ENCODE peak calls at places on chromosomes 4 and X, in six cellular contexts. R is head of caudate nucleus, S is WTC11, W is memory B cell, N is choroid plexus epithelial cell, P is NCI-H1436. X is an unnamed sample.

GRCh38 chr4:130395871-130396270 is 1299.9 kb downstream of the C4orf33 start:
- DNase-seq in R (no peak), S (no peak), W (no peak), N (peak), P (no peak), X (no peak)

GRCh38 chrX:1190596-1191145 is 21.8 kb downstream of the CRLF2 start:
- DNase-seq in R (no peak), S (no peak), W (no peak), N (no peak), P (no peak), X (no peak)

GRCh38 chr4:102501635-102502382 is 650 bp downstream of the NFKB1 start:
- DNase-seq in R (peak), S (no peak), W (peak), N (peak), P (peak), X (peak)

GRCh38 chr4:6960628-6961027 is 51.0 kb downstream of the TBC1D14 start:
- DNase-seq in R (no peak), S (no peak), W (no peak), N (no peak), P (no peak), X (no peak)

GRCh38 chr4:3220586-3221494 is 28.1 kb upstream of the MSANTD1 start:
- DNase-seq in R (no peak), S (no peak), W (no peak), N (no peak), P (no peak), X (no peak)

GRCh38 chr4:75180790-75181776 is 248.2 kb downstream of the PARM1 start:
- DNase-seq in R (no peak), S (peak), W (peak), N (no peak), P (no peak), X (no peak)

GRCh38 chr4:5711479-5712184 is 631 bp downstream of the EVC start:
- DNase-seq in R (no peak), S (peak), W (no peak), N (peak), P (no peak), X (no peak)

GRCh38 chrX:267771-268261 is 13.4 kb upstream of the PLCXD1 start:
- DNase-seq in R (no peak), S (peak), W (no peak), N (no peak), P (no peak), X (no peak)

GRCh38 chr4:11073621-11074051 is 355.1 kb downstream of the HS3ST1 start:
- DNase-seq in R (no peak), S (no peak), W (no peak), N (peak), P (no peak), X (no peak)